ENCODE peak calls at places on chromosomes 5 and 9, in nine cellular contexts. W, N, U, I, Y, H, K, C and T are unnamed samples.

GRCh38 chr9:107049046-107049824 is 186.3 kb downstream of the ZNF462 start:
- DNase-seq in C (no peak), Y (no peak), W (no peak), I (no peak), U (no peak), N (no peak), K (no peak), H (no peak), T (no peak)

GRCh38 chr5:143824851-143825720 is 13.1 kb downstream of the HMHB1 start:
- DNase-seq in I (peak), Y (peak), W (peak), K (peak), H (peak), N (peak), U (peak), C (peak), T (peak)

GRCh38 chr5:131382407-131383395 is 118.8 kb downstream of the CDC42SE2 start:
- DNase-seq in N (no peak), U (no peak), C (no peak), Y (no peak), W (peak), I (peak), K (peak), H (peak), T (no peak)

GRCh38 chr9:126702501-126703329 is 89.0 kb downstream of the LMX1B start:
- DNase-seq in Y (no peak), C (no peak), W (no peak), H (no peak), K (no peak), U (peak), I (no peak), N (peak), T (no peak)

GRCh38 chr9:34992376-34992951 is 2.9 kb downstream of the DNAJB5 start:
- DNase-seq in K (peak), N (no peak), U (no peak), H (no peak), I (peak), W (peak), C (no peak), Y (peak), T (peak)

GRCh38 chr5:152634596-152634995 is 229.5 kb upstream of the NMUR2 start:
- DNase-seq in U (no peak), H (peak), Y (no peak), W (no peak), N (no peak), K (no peak), C (no peak), I (no peak), T (no peak)

GRCh38 chr5:80255425-80255751 is 460 bp downstream of the SERINC5 start:
- DNase-seq in U (peak), H (no peak), I (peak), Y (no peak), C (peak), W (peak), K (no peak), N (peak), T (peak)

GRCh38 chr5:123359454-123359853 is 63.7 kb downstream of the CEP120 start:
- DNase-seq in W (no peak), Y (no peak), C (no peak), H (no peak), I (no peak), N (no peak), U (no peak), K (no peak), T (no peak)

GRCh38 chr9:137390553-137391410 is 32.2 kb downstream of the EXD3 start:
- DNase-seq in C (peak), U (no peak), H (no peak), W (no peak), N (no peak), K (no peak), I (no peak), Y (no peak), T (no peak)

GRCh38 chr5:109877670-109878045 is 187.9 kb downstream of the MAN2A1 start:
- DNase-seq in W (no peak), K (peak), Y (no peak), C (no peak), N (no peak), U (no peak), H (no peak), I (no peak), T (no peak)

GRCh38 chr5:54249210-54250028 is 61.0 kb downstream of the ARL15 start:
- DNase-seq in U (peak), K (peak), W (no peak), N (no peak), Y (no peak), I (no peak), H (peak), C (no peak), T (no peak)

GRCh38 chr5:119153629-119154028 is 82.7 kb downstream of the DMXL1 start:
- DNase-seq in C (no peak), Y (no peak), I (no peak), W (no peak), U (no peak), K (no peak), N (no peak), H (no peak), T (no peak)

GRCh38 chr5:135242021-135242480 is 157.0 kb downstream of the MACROH2A1 start:
- DNase-seq in N (no peak), H (no peak), K (peak), U (peak), I (peak), C (no peak), W (peak), Y (no peak), T (no peak)

GRCh38 chr5:61768692-61769281 is 436.7 kb downstream of the ZSWIM6 start:
- DNase-seq in W (peak), Y (no peak), H (no peak), I (no peak), N (no peak), K (peak), U (no peak), C (no peak), T (no peak)